ENCODE peak calls at places on chromosome 10, in six cellular contexts. H, D, B, G, C and V are unnamed samples.

GRCh38 chr10:53664620-53665019 is 892.0 kb upstream of the MBL2 start:
- DNase-seq in H (no peak), G (no peak), D (no peak), C (no peak), B (no peak), V (no peak)

GRCh38 chr10:24701447-24701846 is 22.2 kb downstream of the ARHGAP21 start:
- DNase-seq in H (no peak), D (no peak), B (no peak), G (no peak), C (no peak), V (no peak)

GRCh38 chr10:25768167-25768566 is 165.9 kb upstream of the MYO3A start:
- DNase-seq in B (no peak), G (peak; percentile 44), C (no peak), D (no peak), H (peak; percentile 11), V (no peak)

GRCh38 chr10:125607689-125608290 is 75.2 kb downstream of the TEX36 start:
- DNase-seq in D (no peak), G (no peak), B (no peak), C (no peak), H (no peak), V (no peak)

GRCh38 chr10:6465854-6466524 is 114.1 kb downstream of the PRKCQ start:
- DNase-seq in G (no peak), C (no peak), D (no peak), H (no peak), B (no peak), V (no peak)

GRCh38 chr10:88786032-88786770 is 16.3 kb upstream of the LIPM start:
- DNase-seq in H (no peak), B (no peak), D (no peak), C (no peak), G (no peak), V (no peak)

GRCh38 chr10:103808784-103809183 is 46.6 kb downstream of the SH3PXD2A start:
- DNase-seq in B (no peak), H (no peak), D (no peak), C (peak; percentile 10), G (no peak), V (no peak)

GRCh38 chr10:4982764-4983226 is 19.6 kb downstream of the AKR1C1 start:
- DNase-seq in C (no peak), G (no peak), D (no peak), H (no peak), B (no peak), V (no peak)

GRCh38 chr10:22318772-22319171 is 2.1 kb upstream of the BMI1 start:
- DNase-seq in D (no peak), H (no peak), B (no peak), C (no peak), G (no peak), V (no peak)

GRCh38 chr10:1373287-1373686 is 317.1 kb downstream of the WDR37 start:
- DNase-seq in G (no peak), B (no peak), H (peak; percentile 7), D (no peak), C (no peak), V (no peak)

GRCh38 chr10:95290801-95291633 is at the start of gene PDLIM1:
- DNase-seq in D (no peak), B (no peak), H (peak; percentile 92), C (peak; percentile 82), G (peak; percentile 81), V (no peak)

GRCh38 chr10:102119417-102120141 is 589 bp downstream of the LDB1 start:
- DNase-seq in C (peak; percentile 93), D (peak; percentile 59), H (peak; percentile 84), G (peak; percentile 82), B (no peak), V (no peak)

GRCh38 chr10:114876602-114877300 is 55.2 kb downstream of the FHIP2A start:
- DNase-seq in H (peak; percentile 80), C (peak; percentile 71), B (no peak), G (peak; percentile 96), D (peak; percentile 74), V (no peak)

GRCh38 chr10:17228081-17229015 is at the start of gene VIM:
- DNase-seq in B (no peak), G (peak; percentile 92), C (peak; percentile 98), D (peak; percentile 84), H (peak; percentile 66), V (no peak)

GRCh38 chr10:69466689-69467088 is 15.4 kb downstream of the TSPAN15 start:
- DNase-seq in B (no peak), C (no peak), H (no peak), G (no peak), D (no peak), V (no peak)

GRCh38 chr10:83592337-83592935 is 546.9 kb upstream of the GHITM start:
- DNase-seq in H (no peak), G (no peak), C (no peak), D (no peak), B (no peak), V (no peak)

GRCh38 chr10:95741807-95742528 is 14.0 kb upstream of the ENTPD1 start:
- DNase-seq in H (no peak), D (no peak), C (no peak), G (peak; percentile 59), B (no peak), V (peak; percentile 22)

GRCh38 chr10:60130130-60130579 is 223.8 kb upstream of the CCDC6 start:
- DNase-seq in D (no peak), H (peak; percentile 6), B (no peak), C (no peak), G (peak; percentile 66), V (no peak)

GRCh38 chr10:18310761-18311160 is 170.5 kb downstream of the CACNB2 start:
- DNase-seq in H (no peak), D (no peak), C (no peak), G (no peak), B (no peak), V (no peak)

GRCh38 chr10:18313146-18313542 is 172.9 kb downstream of the CACNB2 start:
- DNase-seq in G (no peak), C (no peak), H (no peak), D (no peak), B (no peak), V (no peak)

GRCh38 chr10:18312385-18313145 is 172.3 kb downstream of the CACNB2 start:
- DNase-seq in H (peak; percentile 64), C (no peak), B (no peak), G (peak; percentile 71), D (peak; percentile 15), V (no peak)

GRCh38 chr10:18303851-18304800 is 163.9 kb downstream of the CACNB2 start:
- DNase-seq in B (no peak), G (no peak), H (no peak), D (no peak), C (no peak), V (no peak)

GRCh38 chr10:18308600-18308999 is 168.4 kb downstream of the CACNB2 start:
- DNase-seq in B (no peak), G (no peak), D (no peak), H (no peak), C (no peak), V (no peak)
- TF ChIP-seq POLR2AphosphoS5 in B (no peak), G (no peak), D (no peak), H (no peak), C (no peak), V (no peak)

GRCh38 chr10:80203835-80204148 is 1.5 kb downstream of the ANXA11 start:
- DNase-seq in G (no peak), H (no peak), C (no peak), B (no peak), D (no peak), V (no peak)

GRCh38 chr10:80204801-80205477 is 398 bp downstream of the ANXA11 start:
- DNase-seq in D (no peak), G (peak; percentile 60), C (peak; percentile 66), H (peak; percentile 81), B (no peak), V (no peak)

GRCh38 chr10:80202934-80203834 is 2.2 kb downstream of the ANXA11 start:
- DNase-seq in G (peak; percentile 65), C (peak; percentile 91), B (no peak), H (no peak), D (peak; percentile 83), V (no peak)

GRCh38 chr10:80205478-80206276 is at the start of gene ANXA11:
- DNase-seq in G (peak; percentile 87), C (peak; percentile 91), B (peak; percentile 75), D (peak; percentile 61), H (peak; percentile 96), V (no peak)

GRCh38 chr10:80204193-80204714 is 1.1 kb downstream of the ANXA11 start:
- DNase-seq in D (no peak), G (peak; percentile 74), C (no peak), H (no peak), B (no peak), V (no peak)
- TF ChIP-seq POLR2AphosphoS5 in D (no peak), G (peak; percentile 33), C (no peak), H (no peak), B (no peak), V (no peak)

DNA sequence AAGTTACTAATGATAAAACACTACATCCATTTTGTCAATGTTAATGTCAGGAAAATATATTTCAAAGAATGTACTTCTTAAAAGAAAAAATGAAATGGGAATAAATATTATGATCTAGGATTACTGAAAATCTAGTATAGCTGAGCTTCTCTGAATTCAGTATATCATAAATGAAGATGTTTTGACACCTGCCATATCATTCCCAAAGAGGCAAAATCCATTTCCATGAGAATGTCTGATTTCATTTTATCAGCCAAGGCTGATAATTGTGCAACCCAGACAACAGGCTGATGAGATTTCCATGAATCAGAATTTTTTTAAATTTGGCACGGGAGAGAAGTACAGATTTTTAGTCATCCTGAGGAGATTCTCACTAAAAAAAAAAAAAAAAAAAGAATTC is 32.5 kb downstream of the ZFAND4 start:
- DNase-seq in C (no peak), B (no peak), D (no peak), H (no peak), G (no peak), V (no peak)
- TF ChIP-seq POLR2AphosphoS5 in C (no peak), B (no peak), D (no peak), H (no peak), G (no peak), V (no peak)

DNA sequence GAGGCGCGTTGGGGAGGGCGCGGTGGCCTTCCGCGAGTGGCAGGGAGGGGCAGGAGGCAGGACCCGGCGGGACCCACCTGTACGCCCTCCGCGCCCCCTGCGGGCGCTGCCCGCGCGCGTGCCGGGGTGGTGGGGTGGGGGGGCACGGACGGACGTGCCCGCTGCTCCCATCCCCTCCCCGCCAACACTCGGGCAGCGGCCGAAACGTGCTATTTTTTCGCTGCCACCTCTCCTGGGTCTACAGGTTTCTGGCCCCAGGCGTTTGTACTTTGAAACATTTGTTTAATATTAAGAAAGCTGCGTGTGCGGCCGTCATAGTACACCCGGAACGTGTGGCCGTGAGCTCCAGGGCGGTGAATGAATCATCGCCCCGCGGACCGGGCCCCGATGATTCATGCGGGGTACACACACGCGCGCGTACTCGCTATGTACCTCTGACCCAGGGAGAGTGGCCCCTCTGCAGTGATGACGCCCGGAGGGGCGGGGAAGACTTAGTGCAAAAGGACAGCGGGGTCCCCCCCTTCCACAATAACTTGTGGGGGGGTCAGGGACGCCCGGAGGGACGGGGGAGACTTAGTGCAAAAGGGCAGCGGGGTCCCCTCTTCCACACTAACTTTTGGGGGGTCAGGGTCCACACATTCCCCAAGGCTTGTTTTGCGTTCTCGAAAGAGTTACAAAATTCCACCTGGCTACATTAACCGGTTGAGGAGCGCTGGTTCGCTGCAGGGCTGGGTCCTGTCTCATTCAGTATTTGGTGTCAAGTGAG is 56.6 kb upstream of the PCGF5 start:
- DNase-seq in D (peak; percentile 15), B (no peak), H (peak; percentile 76), C (peak; percentile 91), G (peak; percentile 43), V (no peak)
- TF ChIP-seq POLR2AphosphoS5 in D (peak; percentile 17), B (no peak), H (no peak), C (peak; percentile 80), G (no peak), V (no peak)